ENCODE peak calls at places on chromosomes 13 and 19, in nine cellular contexts. X is mucosa of descending colon; C is heart right ventricle; T is upper lobe of left lung; V is thoracic aorta; I is left lung; D is pancreas; J is Panc1; U is CD8-positive, alpha-beta T cell. Y is an unnamed sample.

GRCh38 chr13:41900918-41901317 is 60.0 kb downstream of the VWA8 start:
- ATAC-seq in J (no peak), T (no peak), D (no peak), C (no peak), U (no peak), X (peak), I (no peak), V (no peak), Y (no peak)

GRCh38 chr13:90008707-90009149 is 1338.8 kb upstream of the MIR17HG start:
- ATAC-seq in I (no peak), X (no peak), J (no peak), U (no peak), D (no peak), T (no peak), C (no peak), V (no peak), Y (no peak)

GRCh38 chr19:28039677-28040381 is 1173.1 kb downstream of the UQCRFS1 start:
- ATAC-seq in J (no peak), U (no peak), V (no peak), I (no peak), C (no peak), T (no peak), D (peak), X (peak), Y (no peak)

GRCh38 chr13:70668293-70668692 is 560.0 kb upstream of the KLHL1 start:
- ATAC-seq in C (no peak), T (no peak), I (peak), J (no peak), V (no peak), X (no peak), D (no peak), U (no peak), Y (no peak)

GRCh38 chr19:47820410-47820809 is 1.3 kb upstream of the CRX start:
- ATAC-seq in U (no peak), C (no peak), V (no peak), T (no peak), I (no peak), D (no peak), X (no peak), J (no peak), Y (no peak)

GRCh38 chr19:5055457-5055776 is 86.5 kb downstream of the KDM4B start:
- ATAC-seq in J (no peak), C (no peak), I (no peak), X (no peak), D (no peak), V (no peak), T (no peak), U (no peak), Y (no peak)

GRCh38 chr19:16862826-16863405 is 25.9 kb upstream of the F2RL3 start:
- ATAC-seq in C (no peak), X (no peak), U (no peak), D (no peak), J (no peak), V (no peak), I (no peak), T (no peak), Y (no peak)

GRCh38 chr19:1465191-1466016 is 13.6 kb downstream of the C19orf25 start:
- ATAC-seq in U (no peak), X (peak), I (peak), J (no peak), V (no peak), T (peak), C (peak), D (peak), Y (no peak)

GRCh38 chr19:2549701-2550191 is 73.8 kb downstream of the GADD45B start:
- ATAC-seq in I (peak), U (no peak), T (peak), X (peak), C (peak), J (no peak), V (no peak), D (peak), Y (peak)

GRCh38 chr19:57282011-57282636 is 1.8 kb downstream of the ZNF460 start:
- ATAC-seq in D (no peak), U (no peak), J (no peak), X (no peak), V (no peak), C (no peak), T (no peak), I (no peak), Y (no peak)

GRCh38 chr19:55157064-55157908 is at the start of gene TNNI3:
- ATAC-seq in J (no peak), D (no peak), X (no peak), T (no peak), I (no peak), U (no peak), V (no peak), C (peak), Y (no peak)

GRCh38 chr13:109533350-109533749 is 253.0 kb downstream of the IRS2 start:
- ATAC-seq in I (no peak), X (no peak), T (no peak), U (no peak), V (no peak), D (no peak), J (no peak), C (no peak), Y (no peak)

GRCh38 chr13:110629735-110630134 is 14.4 kb downstream of the NAXD start:
- ATAC-seq in U (peak), X (no peak), T (no peak), C (no peak), D (no peak), V (no peak), J (no peak), I (no peak), Y (no peak)

GRCh38 chr13:25869941-25870340 is 181.9 kb downstream of the SHISA2 start:
- ATAC-seq in J (no peak), V (no peak), X (no peak), T (no peak), I (no peak), C (no peak), D (no peak), U (no peak), Y (no peak)

GRCh38 chr19:13215572-13216380 is 65.6 kb downstream of the IER2 start:
- ATAC-seq in U (peak), C (no peak), X (peak), V (no peak), J (no peak), T (no peak), D (no peak), I (no peak), Y (no peak)

GRCh38 chr13:22287343-22287922 is 616.6 kb downstream of the FGF9 start:
- ATAC-seq in U (no peak), C (no peak), T (no peak), I (no peak), J (no peak), V (no peak), D (no peak), X (no peak), Y (no peak)

GRCh38 chr13:112574476-112575294 is 13.3 kb downstream of the TUBGCP3 start:
- ATAC-seq in C (no peak), I (peak), D (peak), X (no peak), V (no peak), T (peak), U (no peak), J (no peak), Y (no peak)

GRCh38 chr13:78045916-78046315 is 127.3 kb upstream of the EDNRB start:
- ATAC-seq in X (no peak), U (no peak), J (no peak), T (no peak), D (no peak), I (no peak), V (no peak), C (peak), Y (no peak)

GRCh38 chr13:25971499-25972145 is 80.2 kb downstream of the SHISA2 start:
- ATAC-seq in C (peak), J (no peak), V (no peak), T (no peak), X (peak), U (peak), D (no peak), I (no peak), Y (no peak)

GRCh38 chr13:44271031-44271433 is 102.6 kb upstream of the SERP2 start:
- ATAC-seq in U (no peak), D (no peak), I (peak), J (no peak), T (no peak), V (no peak), C (peak), X (peak), Y (peak)

GRCh38 chr19:5345895-5346386 is 5.3 kb upstream of the PTPRS start:
- ATAC-seq in X (no peak), U (peak), I (no peak), C (no peak), D (no peak), J (peak), T (no peak), V (no peak), Y (no peak)

GRCh38 chr13:87999791-88000190 is 328.6 kb downstream of the SLITRK5 start:
- ATAC-seq in X (no peak), T (peak), D (no peak), J (no peak), C (no peak), I (peak), U (no peak), V (no peak), Y (peak)

GRCh38 chr19:33339016-33339749 is 34.3 kb upstream of the CEBPG start:
- ATAC-seq in D (no peak), C (no peak), J (no peak), T (no peak), V (no peak), X (peak), U (no peak), I (no peak), Y (no peak)

GRCh38 chr13:97212540-97213146 is 9.5 kb upstream of the MBNL2 start:
- ATAC-seq in T (peak), V (no peak), J (peak), C (no peak), U (no peak), X (peak), D (peak), I (peak), Y (no peak)

GRCh38 chr13:100506600-100507422 is 81.8 kb downstream of the GGACT start:
- ATAC-seq in J (no peak), T (no peak), X (peak), C (no peak), U (no peak), D (no peak), V (no peak), I (no peak), Y (no peak)

GRCh38 chr19:862529-863304 is 3.3 kb downstream of the CFD start:
- ATAC-seq in T (peak), X (peak), I (peak), C (no peak), V (no peak), U (peak), D (peak), J (peak), Y (no peak)

GRCh38 chr19:4647676-4648644 is 8.6 kb downstream of the TNFAIP8L1 start:
- ATAC-seq in T (peak), I (peak), X (no peak), U (no peak), J (no peak), V (no peak), C (peak), D (no peak), Y (peak)

GRCh38 chr13:30832845-30833332 is 73.2 kb upstream of the MEDAG start:
- ATAC-seq in I (peak), V (no peak), J (peak), X (peak), T (no peak), U (no peak), D (peak), C (no peak), Y (no peak)

DNA sequence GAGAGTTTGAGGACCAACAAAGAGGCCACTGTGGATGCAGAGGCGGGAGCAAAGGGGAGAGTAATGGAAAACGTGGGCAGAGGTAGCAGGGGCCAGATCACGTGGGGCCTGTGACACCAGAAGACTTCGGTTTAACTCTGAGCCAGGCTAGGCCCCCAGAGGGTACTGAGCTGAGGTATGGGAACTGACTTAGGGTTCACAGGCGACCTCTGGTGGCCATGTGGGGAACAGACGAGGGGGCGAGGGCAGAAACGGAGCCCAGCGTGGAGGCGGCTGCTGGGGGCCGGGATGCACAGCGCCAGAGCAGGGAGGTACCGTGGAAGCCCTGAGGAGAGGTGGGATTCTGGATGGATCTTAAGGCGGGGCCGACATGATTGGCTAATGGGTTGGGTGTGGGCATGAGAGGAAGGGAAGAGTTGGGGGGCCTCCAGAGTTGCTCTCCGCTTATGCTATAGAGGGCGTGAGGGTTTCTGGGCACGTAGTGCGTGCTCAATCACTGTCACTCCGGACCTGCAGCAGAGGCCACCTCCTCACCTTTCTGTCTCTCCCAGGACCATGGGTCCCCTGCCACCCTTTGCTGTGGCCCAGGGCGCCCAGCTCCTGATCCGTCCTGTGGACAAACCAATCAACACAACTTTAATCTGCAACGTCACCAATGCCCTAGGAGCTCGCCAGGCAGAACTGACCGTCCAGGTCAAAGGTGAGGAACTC is 13.7 kb downstream of the PVR start:
- ATAC-seq in D (peak), C (peak), X (peak), I (peak), T (peak), U (peak), J (peak), V (peak), Y (peak)
- TF ChIP-seq CTCF in D (peak), C (peak), X (peak), I (peak), T (peak), U (peak), J (peak), V (peak), Y (peak)

GRCh38 chr19:14554382-14554812 is 17.5 kb downstream of the NDUFB7 start:
- ATAC-seq in U (no peak), X (peak), I (peak), D (peak), C (no peak), T (no peak), J (peak), V (no peak), Y (no peak)
- TF ChIP-seq CTCF in U (no peak), X (no peak), I (no peak), D (no peak), C (no peak), T (no peak), J (no peak), V (no peak), Y (no peak)

GRCh38 chr19:51514866-51515481 is 13.4 kb upstream of the SIGLEC12 start:
- ATAC-seq in V (no peak), C (no peak), D (peak), J (peak), I (peak), X (peak), U (no peak), T (peak), Y (no peak)

GRCh38 chr19:51508059-51508733 is 6.6 kb upstream of the SIGLEC12 start:
- ATAC-seq in T (no peak), V (no peak), C (no peak), U (no peak), X (peak), J (no peak), I (no peak), D (no peak), Y (no peak)

GRCh38 chr19:51513968-51514367 is 12.4 kb upstream of the SIGLEC12 start:
- ATAC-seq in X (no peak), V (no peak), C (no peak), T (no peak), J (no peak), I (no peak), D (no peak), U (no peak), Y (no peak)

GRCh38 chr19:51509823-51510660 is 8.4 kb upstream of the SIGLEC12 start:
- ATAC-seq in C (no peak), I (no peak), J (no peak), D (no peak), T (no peak), V (no peak), U (no peak), X (no peak), Y (no peak)

GRCh38 chr19:51511353-51511752 is 9.8 kb upstream of the SIGLEC12 start:
- ATAC-seq in I (no peak), V (no peak), J (no peak), D (no peak), X (no peak), T (no peak), C (no peak), U (no peak), Y (no peak)
- TF ChIP-seq CTCF in I (no peak), V (no peak), J (peak), D (no peak), X (no peak), T (no peak), C (no peak), U (no peak), Y (no peak)

GRCh38 chr19:31461814-31462539 is 112.7 kb upstream of the TSHZ3 start:
- ATAC-seq in T (no peak), J (peak), C (no peak), U (no peak), X (no peak), I (no peak), D (no peak), V (no peak), Y (no peak)
- TF ChIP-seq CTCF in T (no peak), J (peak), C (no peak), U (no peak), X (no peak), I (no peak), D (no peak), V (no peak), Y (no peak)

DNA sequence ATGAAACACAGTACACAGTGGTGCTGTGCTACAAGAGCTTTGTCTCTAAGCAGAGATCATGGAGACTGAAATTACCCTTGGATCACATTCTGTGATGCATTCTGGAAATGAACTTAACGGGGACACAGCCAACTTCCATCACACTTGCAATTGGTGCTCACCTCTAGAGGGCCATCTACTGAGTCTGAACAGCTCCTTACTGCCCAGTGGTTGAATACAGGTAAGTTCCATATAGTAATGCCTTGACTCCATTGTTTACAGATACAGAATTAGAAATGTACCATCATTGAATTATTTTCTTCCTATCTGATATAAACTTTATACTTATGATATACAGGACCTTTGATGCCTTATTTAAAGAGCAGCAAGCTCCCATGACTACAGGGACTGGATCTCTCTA is 686.4 kb downstream of the PCDH9 start:
- ATAC-seq in X (peak), C (no peak), V (no peak), D (no peak), U (no peak), I (no peak), J (no peak), T (no peak), Y (no peak)
- TF ChIP-seq CTCF in X (no peak), C (no peak), V (no peak), D (no peak), U (no peak), I (no peak), J (peak), T (no peak), Y (no peak)

GRCh38 chr13:113770441-113770840 is 11.4 kb downstream of the TMEM255B start:
- ATAC-seq in I (no peak), C (no peak), U (no peak), T (no peak), J (no peak), V (no peak), X (no peak), D (no peak), Y (no peak)

GRCh38 chr13:113774177-113775107 is 15.4 kb downstream of the TMEM255B start:
- ATAC-seq in U (no peak), T (no peak), I (peak), D (peak), J (peak), X (no peak), V (no peak), C (no peak), Y (peak)

GRCh38 chr13:113769106-113769505 is 10.1 kb downstream of the TMEM255B start:
- ATAC-seq in V (no peak), D (no peak), U (no peak), I (no peak), T (no peak), J (no peak), X (no peak), C (no peak), Y (no peak)

GRCh38 chr13:113769881-113770280 is 10.9 kb downstream of the TMEM255B start:
- ATAC-seq in I (no peak), C (no peak), D (no peak), J (no peak), T (no peak), V (no peak), X (no peak), U (no peak), Y (no peak)

DNA sequence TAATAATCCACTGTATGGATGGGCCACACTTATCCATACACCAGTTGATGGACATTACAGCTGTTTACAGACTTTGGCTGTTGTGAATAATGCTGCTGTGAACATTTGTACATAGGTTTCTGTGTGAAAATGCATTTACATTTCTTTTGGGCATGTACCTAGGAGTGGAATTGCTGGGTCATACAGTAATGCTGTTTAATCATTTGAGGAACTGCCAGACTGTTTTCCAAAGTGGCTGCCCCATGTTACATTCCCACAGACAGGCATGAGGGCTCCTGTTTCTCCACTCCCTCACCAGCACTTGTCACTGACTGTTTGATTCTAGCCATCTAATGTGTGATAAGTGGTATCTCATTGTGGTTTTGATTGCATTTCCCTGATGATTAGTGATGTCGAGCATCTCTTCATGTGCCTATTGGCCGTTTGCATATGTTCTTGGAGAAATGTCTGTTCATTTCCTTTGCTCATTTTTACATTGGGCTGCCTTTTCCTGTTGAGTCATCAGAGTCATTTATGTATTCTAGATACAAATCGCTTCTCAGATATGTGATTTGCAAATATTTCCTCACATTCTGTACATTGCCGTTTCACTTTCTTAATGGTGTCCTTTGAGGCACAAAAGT is 12.8 kb downstream of the TMEM255B start:
- ATAC-seq in C (no peak), D (no peak), I (no peak), X (no peak), U (no peak), T (no peak), V (no peak), J (peak), Y (no peak)
- TF ChIP-seq CTCF in C (no peak), D (no peak), I (no peak), X (no peak), U (no peak), T (no peak), V (no peak), J (no peak), Y (no peak)

GRCh38 chr13:50974268-50974667 is 64.7 kb downstream of the RNASEH2B start:
- ATAC-seq in D (no peak), J (no peak), V (no peak), C (no peak), T (no peak), U (no peak), X (no peak), I (no peak), Y (no peak)

GRCh38 chr13:50969691-50970090 is 60.1 kb downstream of the RNASEH2B start:
- ATAC-seq in U (no peak), X (peak), D (peak), I (no peak), C (no peak), V (no peak), T (no peak), J (no peak), Y (no peak)
- TF ChIP-seq CTCF in U (no peak), X (no peak), D (no peak), I (no peak), C (peak), V (peak), T (no peak), J (peak), Y (no peak)